ENCODE peak calls at places on chromosomes 13 and 19, in five cellular contexts. U is NB4; D is pancreas; X is CD4-positive, alpha-beta memory T cell; Z is thoracic aorta. V is an unnamed sample.

GRCh38 chr13:32682740-32683139 is 96.5 kb downstream of the PDS5B start:
- DNase-seq in U (no peak), D (no peak), X (no peak), Z (no peak), V (no peak)

GRCh38 chr19:47229674-47230121 is 1.3 kb downstream of the BBC3 start:
- DNase-seq in U (peak), D (no peak), X (peak), Z (no peak), V (no peak)

GRCh38 chr13:42039457-42039945 is 8.9 kb upstream of the DGKH start:
- DNase-seq in U (no peak), D (no peak), X (no peak), Z (no peak), V (no peak)

GRCh38 chr13:41546372-41547252 is 89.3 kb downstream of the RGCC start:
- DNase-seq in U (peak), D (no peak), X (no peak), Z (no peak), V (peak)

GRCh38 chr19:13208131-13208963 is 58.1 kb downstream of the IER2 start:
- DNase-seq in U (peak), D (peak), X (peak), Z (no peak), V (peak)

GRCh38 chr13:114334305-114335053 is 20.2 kb downstream of the CHAMP1 start:
- DNase-seq in U (no peak), D (no peak), X (no peak), Z (no peak), V (no peak)

GRCh38 chr13:77511552-77511951 is 24.0 kb upstream of the SCEL start:
- DNase-seq in U (peak), D (no peak), X (no peak), Z (no peak), V (no peak)

GRCh38 chr13:75468098-75468497 is 13.9 kb downstream of the TBC1D4 start:
- DNase-seq in U (no peak), D (no peak), X (no peak), Z (no peak), V (no peak)

GRCh38 chr19:58570770-58571574 is 2.2 kb downstream of the MZF1 start:
- DNase-seq in U (peak), D (peak), X (no peak), Z (no peak), V (no peak)

GRCh38 chr19:42198676-42199439 is 18.6 kb downstream of the DEDD2 start:
- DNase-seq in U (peak), D (no peak), X (peak), Z (no peak), V (no peak)

GRCh38 chr13:50421457-50422130 is 406.4 kb downstream of the KCNRG start:
- DNase-seq in U (no peak), D (no peak), X (no peak), Z (no peak), V (no peak)

GRCh38 chr19:31113250-31113685 is 236.0 kb downstream of the TSHZ3 start:
- DNase-seq in U (no peak), D (no peak), X (no peak), Z (no peak), V (no peak)

GRCh38 chr13:97359181-97360057 is 74.5 kb upstream of the RAP2A start:
- DNase-seq in U (peak), D (no peak), X (peak), Z (no peak), V (peak)

GRCh38 chr19:56066152-56067023 is 54.7 kb downstream of the ZNF787 start:
- DNase-seq in U (peak), D (peak), X (peak), Z (no peak), V (no peak)

GRCh38 chr19:37905936-37906867 is at the start of gene WDR87:
- DNase-seq in U (peak), D (peak), X (peak), Z (no peak), V (no peak)

GRCh38 chr13:85631801-85632200 is 167.4 kb downstream of the SLITRK6 start:
- DNase-seq in U (no peak), D (no peak), X (no peak), Z (no peak), V (no peak)

GRCh38 chr19:55657004-55657747 is 2.3 kb downstream of the U2AF2 start:
- DNase-seq in U (no peak), D (no peak), X (no peak), Z (no peak), V (no peak)

GRCh38 chr19:18021121-18021755 is 13.3 kb downstream of the ARRDC2 start:
- DNase-seq in U (peak), D (peak), X (peak), Z (peak), V (peak)

GRCh38 chr13:40664100-40665060 is 2.1 kb downstream of the FOXO1 start:
- DNase-seq in U (peak), D (peak), X (peak), Z (peak), V (no peak)

DNA sequence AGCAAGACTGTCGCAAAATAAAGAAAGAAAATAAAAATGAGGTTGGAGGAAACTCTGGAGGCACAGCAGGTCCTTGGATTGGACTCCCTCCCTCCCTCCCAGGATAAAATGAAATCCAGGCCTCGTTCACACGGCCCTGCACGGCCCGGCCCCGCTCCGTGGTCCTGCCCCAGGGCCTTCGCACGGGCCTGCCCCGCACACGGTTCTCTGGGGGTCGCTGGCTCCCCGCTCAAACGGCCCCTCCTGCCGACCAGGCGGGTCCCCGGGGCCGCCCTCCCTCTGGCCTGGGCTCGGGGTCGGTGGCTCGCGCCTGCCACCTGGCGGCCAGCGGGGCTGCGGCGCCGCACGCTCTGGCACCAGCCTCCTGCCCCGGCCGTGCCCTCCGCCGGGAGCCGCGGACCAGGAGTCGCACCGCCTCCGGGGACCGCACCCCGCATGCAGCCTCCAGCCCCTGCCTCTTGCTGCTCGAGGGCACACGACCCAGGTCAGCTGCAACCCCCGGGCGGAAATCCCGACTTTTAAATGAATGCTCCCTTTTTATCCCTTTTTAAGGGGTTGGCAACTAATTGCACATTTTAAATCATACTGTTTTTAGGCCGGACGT is 1.5 kb upstream of the WDR18 start:
- DNase-seq in U (peak), D (peak), X (peak), Z (no peak), V (no peak)
- H3K4me3 ChIP-seq in U (no peak), D (no peak), X (no peak), Z (peak), V (peak)

GRCh38 chr13:48160879-48161278 is 66.0 kb upstream of the MED4 start:
- DNase-seq in U (peak), D (no peak), X (no peak), Z (no peak), V (no peak)
- H3K4me3 ChIP-seq in U (no peak), D (no peak), X (no peak), Z (no peak), V (no peak)

GRCh38 chr19:40974633-40975037 is 16.4 kb upstream of the CYP2B6 start:
- DNase-seq in U (peak), D (peak), X (peak), Z (peak), V (peak)

GRCh38 chr19:40976724-40977123 is 14.4 kb upstream of the CYP2B6 start:
- DNase-seq in U (no peak), D (no peak), X (no peak), Z (no peak), V (no peak)

DNA sequence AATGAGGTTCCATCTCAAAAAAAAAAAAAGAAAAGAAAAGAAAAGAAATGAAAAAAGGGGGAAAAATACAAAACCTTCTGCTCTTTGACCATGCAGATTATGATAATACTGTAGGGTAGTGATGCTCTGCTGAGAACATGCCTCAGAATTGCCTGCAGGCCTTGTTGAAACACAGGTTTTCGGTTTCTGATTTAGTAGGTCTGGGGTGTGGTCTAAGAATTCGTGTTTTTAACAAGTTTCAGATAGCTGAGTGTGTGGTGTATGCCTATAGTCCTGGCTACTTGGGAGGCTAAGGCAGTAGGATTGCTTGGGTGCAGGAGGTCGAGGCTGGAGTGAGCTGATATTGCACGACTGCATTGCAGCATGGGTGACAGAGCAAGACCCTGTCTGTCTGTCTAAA is 14.9 kb upstream of the CYP2B6 start:
- DNase-seq in U (no peak), D (no peak), X (no peak), Z (no peak), V (no peak)
- H3K4me3 ChIP-seq in U (no peak), D (no peak), X (no peak), Z (no peak), V (no peak)

GRCh38 chr13:30375436-30375835 is 46.9 kb upstream of the UBE2L5 start:
- DNase-seq in U (no peak), D (no peak), X (no peak), Z (no peak), V (no peak)
- H3K4me3 ChIP-seq in U (no peak), D (no peak), X (peak), Z (no peak), V (no peak)

GRCh38 chr13:98415326-98416070 is 161.4 kb downstream of the STK24 start:
- DNase-seq in U (no peak), D (no peak), X (no peak), Z (no peak), V (no peak)
- H3K4me3 ChIP-seq in U (no peak), D (no peak), X (no peak), Z (no peak), V (no peak)

GRCh38 chr19:39533003-39533512 is 406 bp upstream of the EID2B start:
- DNase-seq in U (no peak), D (no peak), X (no peak), Z (no peak), V (no peak)
- H3K4me3 ChIP-seq in U (no peak), D (no peak), X (no peak), Z (peak), V (no peak)

GRCh38 chr13:39565036-39565949 is 37.7 kb downstream of the LHFPL6 start:
- DNase-seq in U (no peak), D (no peak), X (no peak), Z (no peak), V (peak)
- H3K4me3 ChIP-seq in U (no peak), D (no peak), X (no peak), Z (no peak), V (peak)

V was measured in skeletal muscle cell.